ENCODE peak calls at places on chromosomes 5 and 9, in six cellular contexts. C, Y, G, H, E and I are unnamed samples.

GRCh38 chr9:14752271-14752670 is 29.7 kb upstream of the CER1 start:
- DNase-seq in C (no peak), E (no peak), G (no peak), H (no peak), Y (peak; percentile 17), I (no peak)

GRCh38 chr9:95171001-95171400 is 146.5 kb downstream of the FANCC start:
- DNase-seq in G (no peak), Y (no peak), C (no peak), E (peak; percentile 54), H (peak; percentile 68), I (no peak)

GRCh38 chr5:80591352-80591751 is 21.3 kb upstream of the ANKRD34B start:
- DNase-seq in E (no peak), H (peak; percentile 42), Y (no peak), C (no peak), G (no peak), I (no peak)

GRCh38 chr5:139705191-139705590 is 57.0 kb downstream of the CXXC5 start:
- DNase-seq in G (no peak), H (no peak), Y (no peak), C (no peak), E (no peak), I (no peak)

GRCh38 chr5:11384441-11385250 is 519.6 kb downstream of the CTNND2 start:
- DNase-seq in C (no peak), E (peak; percentile 46), Y (peak; percentile 31), H (peak; percentile 27), G (peak; percentile 21), I (no peak)

GRCh38 chr5:50751064-50751657 is 84.7 kb downstream of the PARP8 start:
- DNase-seq in C (peak; percentile 65), Y (peak; percentile 48), E (peak; percentile 39), H (peak; percentile 40), G (peak; percentile 27), I (peak; percentile 72)

GRCh38 chr9:129860653-129861446 is 25.6 kb downstream of the USP20 start:
- DNase-seq in Y (no peak), C (no peak), E (no peak), G (no peak), H (no peak), I (no peak)

GRCh38 chr9:17160327-17160726 is 25.5 kb downstream of the CNTLN start:
- DNase-seq in H (no peak), G (no peak), C (no peak), E (no peak), Y (no peak), I (no peak)

GRCh38 chr9:88531920-88532319 is 3.1 kb upstream of the NXNL2 start:
- DNase-seq in C (no peak), H (no peak), G (no peak), E (no peak), Y (no peak), I (no peak)

GRCh38 chr5:171367424-171368370 is 20.0 kb upstream of the NPM1 start:
- DNase-seq in C (no peak), Y (no peak), G (no peak), E (no peak), H (peak; percentile 89), I (peak; percentile 29)

GRCh38 chr9:68711281-68711680 is 6.2 kb downstream of the PIP5K1B start:
- DNase-seq in E (no peak), H (no peak), G (no peak), Y (no peak), C (no peak), I (no peak)

GRCh38 chr5:138369249-138369648 is 16.8 kb downstream of the KDM3B start:
- DNase-seq in Y (no peak), H (no peak), E (no peak), C (no peak), G (no peak), I (no peak)

GRCh38 chr5:58481828-58482227 is 9.4 kb upstream of the GAPT start:
- DNase-seq in G (no peak), H (no peak), C (no peak), E (no peak), Y (no peak), I (no peak)

GRCh38 chr5:83377131-83377865 is 94.2 kb upstream of the VCAN start:
- DNase-seq in Y (no peak), E (peak; percentile 61), H (peak; percentile 77), G (no peak), C (no peak), I (no peak)

GRCh38 chr5:150447188-150447587 is 2.4 kb downstream of the RPS14 start:
- DNase-seq in H (no peak), C (no peak), G (no peak), Y (no peak), E (no peak), I (no peak)

GRCh38 chr9:17138503-17138902 is 3.7 kb downstream of the CNTLN start:
- DNase-seq in E (no peak), G (no peak), H (no peak), C (no peak), Y (no peak), I (no peak)

GRCh38 chr5:76542887-76543690 is 80.1 kb downstream of the F2RL2 start:
- DNase-seq in C (peak; percentile 68), Y (peak; percentile 31), G (no peak), E (no peak), H (no peak), I (peak; percentile 73)

GRCh38 chr5:109740329-109740728 is 50.6 kb downstream of the MAN2A1 start:
- DNase-seq in E (peak; percentile 29), G (no peak), Y (no peak), C (no peak), H (peak; percentile 72), I (no peak)

GRCh38 chr5:128491291-128491690 is 46.8 kb downstream of the FBN2 start:
- DNase-seq in E (no peak), Y (peak; percentile 33), C (no peak), H (peak; percentile 31), G (no peak), I (no peak)

GRCh38 chr9:100352201-100352726 is 478 bp downstream of the TEX10 start:
- DNase-seq in Y (peak; percentile 44), G (peak; percentile 41), H (peak; percentile 21), E (peak; percentile 11), C (no peak), I (peak; percentile 20)
- H3K4me3 ChIP-seq in Y (peak overlapping the region; percentile 95), G (peak overlapping the region; percentile 90), H (peak overlapping the region; percentile 96), E (peak overlapping the region; percentile 86), C (peak overlapping the region; percentile 80), I (peak overlapping the region; percentile 78)

DNA sequence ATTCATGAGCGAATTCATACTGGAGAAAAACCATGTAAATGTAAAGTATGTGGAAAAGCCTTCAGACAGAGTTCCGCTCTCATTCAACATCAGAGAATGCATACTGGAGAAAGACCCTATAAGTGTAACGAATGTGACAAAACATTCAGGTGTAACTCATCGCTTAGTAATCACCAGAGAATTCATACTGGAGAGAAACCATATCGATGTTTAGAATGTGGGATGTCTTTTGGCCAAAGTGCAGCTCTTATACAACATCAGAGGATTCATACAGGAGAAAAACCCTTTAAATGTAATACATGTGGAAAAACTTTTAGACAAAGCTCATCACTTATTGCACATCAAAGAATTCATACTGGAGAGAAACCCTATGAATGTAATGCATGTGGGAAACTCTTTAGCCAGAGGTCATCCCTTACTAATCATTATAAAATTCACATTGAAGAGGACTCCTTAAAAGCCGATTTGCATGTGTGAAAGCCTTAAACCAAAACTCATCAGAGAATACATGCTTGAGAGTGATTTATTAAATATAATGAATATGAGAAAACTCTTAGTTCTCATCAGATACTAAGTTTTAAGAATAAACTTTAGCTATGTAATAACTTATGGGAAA is 11.8 kb upstream of the ZFP2 start:
- DNase-seq in Y (no peak), G (no peak), C (no peak), H (no peak), E (no peak), I (no peak)
- H3K9me3 ChIP-seq in Y (no peaks in the 10 kb centered on the region), G (no peaks in the 10 kb centered on the region), C (peaks cover 54% of the 10 kb centered on the region), H (no peaks in the 10 kb centered on the region), E (peaks cover 61% of the 10 kb centered on the region), I (no peaks in the 10 kb centered on the region)

GRCh38 chr9:137069508-137070071 is 767 bp downstream of the SAPCD2 start:
- DNase-seq in C (no peak), G (no peak), E (no peak), H (no peak), Y (no peak), I (no peak)
- H3K4me3 ChIP-seq in C (no peak overlapping the region), G (peak overlapping the region; percentile 41), E (peak overlapping the region; percentile 84), H (no peak overlapping the region), Y (no peak overlapping the region), I (peak overlapping the region; percentile 72)

GRCh38 chr9:80401243-80401642 is 829.5 kb downstream of the TLE4 start:
- DNase-seq in Y (no peak), G (no peak), H (no peak), C (no peak), E (no peak), I (no peak)
- H3K9me3 ChIP-seq in Y (no peaks in the 10 kb centered on the region), G (no peaks in the 10 kb centered on the region), H (no peaks in the 10 kb centered on the region), C (no peaks in the 10 kb centered on the region), E (no peaks in the 10 kb centered on the region), I (no peaks in the 10 kb centered on the region)

GRCh38 chr9:84670801-84671153 is 1.2 kb downstream of the NTRK2 start:
- DNase-seq in C (no peak), H (no peak), G (no peak), E (no peak), Y (no peak), I (no peak)
- H3K4me3 ChIP-seq in C (no peak overlapping the region), H (no peak overlapping the region), G (no peak overlapping the region), E (no peak overlapping the region), Y (peak overlapping the region; percentile 57), I (peak overlapping the region; percentile 45)

DNA sequence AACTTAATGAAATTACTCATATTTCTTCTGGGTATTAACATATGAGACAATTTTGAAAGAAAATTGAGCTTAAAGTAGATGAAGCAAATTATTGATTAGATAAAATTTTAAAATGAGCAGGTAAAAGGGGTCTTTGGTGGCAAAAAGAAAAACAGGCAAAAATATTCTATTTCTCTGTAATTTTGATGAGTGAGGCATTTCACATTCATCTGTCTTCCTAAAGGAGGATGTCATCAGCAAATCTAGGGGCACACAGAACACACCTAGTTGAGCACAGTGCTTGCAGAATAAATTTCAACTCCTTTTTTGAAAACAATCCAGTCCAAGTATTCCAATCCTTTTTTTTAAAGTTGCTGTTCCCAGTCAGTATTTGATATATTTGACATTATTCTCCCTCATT is 16.2 kb downstream of the ZNF189 start:
- DNase-seq in E (no peak), Y (no peak), H (no peak), G (no peak), C (no peak), I (no peak)
- H3K9me3 ChIP-seq in E (peaks cover under 1% of the 10 kb centered on the region), Y (no peaks in the 10 kb centered on the region), H (no peaks in the 10 kb centered on the region), G (peaks cover 6% of the 10 kb centered on the region), C (peaks cover 25% of the 10 kb centered on the region), I (no peaks in the 10 kb centered on the region)

GRCh38 chr5:73496984-73497457 is 1.2 kb upstream of the BTF3 start:
- DNase-seq in H (peak; percentile 63), C (no peak), G (no peak), E (peak; percentile 70), Y (no peak), I (no peak)
- H3K4me3 ChIP-seq in H (peak overlapping the region; percentile 88), C (peak overlapping the region; percentile 89), G (no peak overlapping the region), E (peak overlapping the region; percentile 95), Y (peak overlapping the region; percentile 95), I (no peak overlapping the region)